ENCODE peak calls at places on chromosome 19, in six cellular contexts. Q is OCI-M1; D is stimulated activated CD8-positive, alpha-beta memory T cell treated with anti-CD3 and anti-CD28 coated beads, Interleukin-2, amount 100 ng/mL, for 1 hour; C is T-helper 1 cell; Z is posterior cingulate gyrus; T is activated CD8-positive, alpha-beta T cell treated with anti-CD3 and anti-CD28 coated beads for 36 hours. E is an unnamed sample.

GRCh38 chr19:46134527-46134926 is 10.0 kb upstream of the IGFL3 start:
- DNase-seq in D (no peak), Q (no peak), C (no peak), T (no peak), Z (no peak), E (no peak)

GRCh38 chr19:325937-326565 is 18.5 kb downstream of the MIER2 start:
- DNase-seq in T (no peak), D (no peak), Z (no peak), C (no peak), Q (no peak), E (no peak)

GRCh38 chr19:51096473-51097165 is 11.6 kb downstream of the CTU1 start:
- DNase-seq in Q (peak), D (no peak), Z (no peak), T (peak), C (no peak), E (no peak)

GRCh38 chr19:5827891-5828660 is 11.4 kb downstream of the FUT6 start:
- DNase-seq in T (peak), Q (peak), Z (peak), C (peak), D (peak), E (peak)

GRCh38 chr19:14112809-14113385 is 4.7 kb downstream of the PRKACA start:
- DNase-seq in Z (no peak), T (no peak), Q (no peak), C (no peak), D (no peak), E (no peak)

GRCh38 chr19:22617614-22618325 is 16.4 kb upstream of the ZNF492 start:
- DNase-seq in C (no peak), Q (no peak), D (no peak), Z (no peak), T (no peak), E (peak)

GRCh38 chr19:49820125-49820524 is 2.0 kb downstream of the MED25 start:
- DNase-seq in C (no peak), D (no peak), Q (peak), Z (no peak), T (no peak), E (no peak)

GRCh38 chr19:661427-662196 is 1.4 kb downstream of the RNF126 start:
- DNase-seq in D (peak), Q (peak), Z (no peak), C (peak), T (peak), E (no peak)

GRCh38 chr19:41697198-41697855 is 9.3 kb upstream of the CEACAM7 start:
- DNase-seq in Q (no peak), C (no peak), T (no peak), D (no peak), Z (no peak), E (no peak)

GRCh38 chr19:38233740-38234251 is 9.8 kb upstream of the DPF1 start:
- DNase-seq in Z (peak), Q (peak), D (peak), C (peak), T (peak), E (peak)

GRCh38 chr19:50967924-50968708 is 1.3 kb downstream of the KLK6 start:
- DNase-seq in Q (no peak), Z (no peak), T (no peak), D (no peak), C (no peak), E (peak)

GRCh38 chr19:3346677-3347353 is 19.6 kb upstream of the NFIC start:
- DNase-seq in Z (peak), T (no peak), C (no peak), Q (no peak), D (no peak), E (peak)

GRCh38 chr19:19338082-19338481 is 17.5 kb downstream of the MAU2 start:
- DNase-seq in Z (no peak), D (no peak), T (no peak), C (no peak), Q (no peak), E (no peak)

GRCh38 chr19:41595258-41595889 is 19.4 kb downstream of the CEACAM21 start:
- DNase-seq in C (peak), Z (no peak), T (peak), Q (peak), D (peak), E (no peak)